ENCODE peak calls at places on chromosomes 2 and 18, in eight cellular contexts. C, J, U, Q, O, M, X and B are unnamed samples.

GRCh38 chr2:180124273-180124881 is 117.3 kb upstream of the CWC22 start:
- DNase-seq in X (no peak), C (peak; percentile 59), O (peak; percentile 64), M (no peak), Q (no peak), J (peak; percentile 79), U (no peak), B (peak; percentile 34)

GRCh38 chr2:224145751-224146355 is 106.8 kb upstream of the SERPINE2 start:
- DNase-seq in C (peak; percentile 93), O (no peak), M (no peak), X (no peak), J (peak; percentile 98), Q (no peak), U (no peak), B (no peak)

GRCh38 chr18:54388203-54389142 is 30.8 kb downstream of the C18orf54 start:
- DNase-seq in U (peak; percentile 68), Q (no peak), C (peak; percentile 91), O (peak; percentile 41), X (no peak), J (peak; percentile 91), M (no peak), B (peak; percentile 14)

GRCh38 chr2:158637357-158637756 is 157.8 kb upstream of the DAPL1 start:
- DNase-seq in X (no peak), Q (no peak), U (no peak), M (no peak), C (no peak), O (no peak), J (no peak), B (no peak)

GRCh38 chr2:68766378-68766845 is 31.8 kb downstream of the ARHGAP25 start:
- DNase-seq in M (peak; percentile 27), Q (no peak), O (peak; percentile 84), X (no peak), U (peak; percentile 80), C (peak; percentile 26), J (peak; percentile 74), B (no peak)

GRCh38 chr2:180322781-180323180 is 315.7 kb upstream of the CWC22 start:
- DNase-seq in O (no peak), Q (no peak), C (no peak), X (no peak), M (no peak), J (peak; percentile 36), U (no peak), B (no peak)

GRCh38 chr2:105640241-105640640 is 104.5 kb upstream of the NCK2 start:
- DNase-seq in O (no peak), U (no peak), X (no peak), M (no peak), C (no peak), Q (no peak), J (no peak), B (no peak)

GRCh38 chr2:79887747-79888374 is 375.0 kb downstream of the CTNNA2 start:
- DNase-seq in U (peak; percentile 16), M (no peak), J (peak; percentile 76), O (peak; percentile 57), Q (no peak), X (no peak), C (peak; percentile 48), B (peak; percentile 46)

GRCh38 chr2:233080836-233081229 is 20.7 kb downstream of the INPP5D start:
- DNase-seq in M (no peak), O (no peak), C (no peak), X (no peak), Q (no peak), J (no peak), U (no peak), B (no peak)

GRCh38 chr2:22981785-22982184 is 403.2 kb upstream of the KLHL29 start:
- DNase-seq in X (no peak), C (no peak), Q (no peak), J (no peak), O (no peak), U (no peak), M (no peak), B (no peak)

GRCh38 chr2:229562472-229563127 is 151.8 kb downstream of the DNER start:
- DNase-seq in M (no peak), U (no peak), X (no peak), O (no peak), C (no peak), J (no peak), Q (no peak), B (no peak)

GRCh38 chr2:189347540-189347939 is 93.7 kb upstream of the WDR75 start:
- DNase-seq in M (no peak), X (no peak), J (peak; percentile 99), Q (no peak), C (peak; percentile 95), U (peak; percentile 27), O (no peak), B (peak; percentile 21)
- TF ChIP-seq CTCF in M (no peak), X (no peak), J (peak; percentile 4), Q (no peak), C (peak; percentile 47), U (peak; percentile 41), O (no peak), B (peak; percentile 18)

DNA sequence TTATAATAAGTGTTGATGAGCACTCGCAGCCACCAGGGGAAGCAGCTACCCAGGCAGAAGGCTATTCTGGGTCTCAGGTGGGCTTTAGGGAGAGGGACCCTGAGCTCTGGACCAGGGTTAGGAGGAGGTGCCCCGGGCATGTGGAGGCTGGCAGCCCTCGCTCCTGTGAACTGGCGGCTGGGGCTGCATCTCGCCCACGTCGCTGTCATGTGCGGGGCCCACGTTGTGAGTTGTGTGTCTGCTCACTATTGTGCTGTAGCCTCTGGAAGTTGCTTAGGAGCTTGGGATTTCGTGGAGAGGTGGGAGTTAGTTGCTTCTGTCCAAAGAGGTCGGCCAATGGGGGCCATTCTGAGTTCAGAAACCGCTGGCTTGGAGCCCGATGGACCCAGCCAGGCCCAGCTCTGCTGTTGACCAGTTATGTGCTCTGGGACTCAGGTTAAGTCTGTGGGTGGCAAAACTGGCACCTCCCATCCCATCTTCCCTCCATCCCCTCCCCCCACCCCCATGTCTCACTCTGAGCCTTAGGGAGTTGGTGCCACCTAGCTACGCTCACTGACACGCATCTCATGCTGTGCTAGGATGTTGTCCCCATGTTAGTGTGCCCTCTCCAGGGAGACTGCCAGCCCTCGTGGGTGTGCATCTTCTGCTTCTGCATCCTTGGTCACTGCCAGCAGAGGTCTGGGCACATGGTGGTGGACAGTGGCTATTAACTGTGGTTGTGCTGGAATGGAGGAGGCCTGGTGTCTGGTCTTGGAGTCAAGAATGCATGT is 18.5 kb downstream of the RRM2 start:
- DNase-seq in M (no peak), J (no peak), X (no peak), O (no peak), C (no peak), U (no peak), Q (no peak), B (no peak)
- TF ChIP-seq CTCF in M (no peak), J (no peak), X (no peak), O (no peak), C (peak; percentile 37), U (no peak), Q (no peak), B (no peak)

GRCh38 chr2:46937457-46937856 is 21.9 kb upstream of the MCFD2 start:
- DNase-seq in M (no peak), Q (no peak), J (no peak), X (no peak), O (no peak), U (no peak), C (no peak), B (no peak)
- TF ChIP-seq CTCF in M (peak; percentile 2), Q (peak; percentile 40), J (peak; percentile 54), X (no peak), O (peak; percentile 80), U (peak; percentile 51), C (peak; percentile 48), B (peak; percentile 35)

DNA sequence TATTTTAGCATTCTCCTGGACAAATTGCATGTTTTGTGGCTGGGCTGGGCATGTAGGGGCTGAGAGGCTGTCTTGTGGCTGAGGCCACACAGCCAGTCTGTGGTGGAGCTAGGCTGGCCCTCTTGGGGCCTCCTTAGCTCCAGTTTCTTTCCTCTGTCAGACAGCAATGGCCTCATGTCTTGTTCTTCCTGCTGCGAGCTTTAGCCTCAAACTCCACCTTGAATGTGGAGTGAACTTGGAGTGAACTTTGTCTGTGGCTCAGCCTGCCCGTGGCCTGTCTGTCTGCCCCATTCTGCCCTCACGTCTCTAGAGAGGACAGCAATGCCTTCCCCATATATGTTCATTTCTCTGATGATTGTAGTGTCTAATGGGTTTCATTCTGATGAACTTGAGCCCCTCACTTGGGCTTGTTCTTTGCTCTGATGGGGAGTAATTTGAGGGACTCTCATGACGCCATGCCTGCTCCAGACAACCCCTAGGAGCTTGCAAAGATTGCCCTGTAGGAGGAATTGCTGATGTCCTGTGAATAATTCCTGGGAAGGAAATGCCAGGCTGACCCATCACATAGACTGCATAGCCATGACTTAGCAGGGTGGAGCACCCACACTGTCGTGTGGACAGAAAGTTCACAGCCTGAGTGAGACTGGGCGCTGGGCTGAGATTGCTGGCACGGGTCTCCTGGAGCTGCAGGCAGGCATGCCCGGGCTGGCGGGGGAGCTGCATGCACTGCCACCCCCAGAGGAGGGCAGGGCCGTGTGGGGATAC is 42.6 kb downstream of the ASAP2 start:
- DNase-seq in Q (no peak), U (no peak), M (no peak), J (peak; percentile 87), C (peak; percentile 56), X (no peak), O (no peak), B (no peak)
- TF ChIP-seq CTCF in Q (no peak), U (no peak), M (no peak), J (peak; percentile 1), C (no peak), X (no peak), O (no peak), B (no peak)

DNA sequence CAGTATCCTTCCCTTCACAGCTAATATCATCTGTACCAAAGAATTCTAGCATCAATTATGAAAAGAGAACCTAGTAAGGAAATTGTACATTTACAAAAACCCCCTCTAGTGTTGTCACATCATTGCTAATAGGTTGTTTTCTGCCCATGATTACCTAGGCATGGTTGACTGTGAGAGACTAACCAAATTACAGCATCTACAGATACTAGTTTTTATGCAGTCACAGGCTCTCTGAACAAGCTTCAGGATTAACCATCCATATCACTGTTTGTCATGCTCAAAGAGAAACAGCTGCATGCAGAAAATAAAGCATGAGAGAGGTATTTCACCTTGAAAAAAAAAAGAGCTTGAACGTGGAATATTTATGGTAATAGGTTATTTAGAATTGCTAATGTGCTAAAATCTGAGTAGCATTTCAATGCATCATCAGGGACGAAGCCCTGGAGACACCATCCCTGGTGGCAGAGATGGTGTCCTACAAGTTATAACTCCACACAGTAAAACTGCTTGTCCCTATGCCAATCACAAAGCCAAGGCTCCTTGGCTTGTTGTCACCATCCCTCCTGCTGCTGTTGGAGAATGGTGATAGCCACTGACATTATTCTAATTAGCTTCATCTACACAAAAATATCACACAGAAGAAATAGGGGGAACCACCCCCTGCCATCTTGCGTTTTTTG is 5.4 kb downstream of the NEB start:
- DNase-seq in Q (no peak), U (no peak), M (no peak), C (no peak), O (no peak), X (no peak), J (no peak), B (no peak)
- TF ChIP-seq CTCF in Q (peak; percentile 16), U (no peak), M (no peak), C (peak; percentile 16), O (no peak), X (no peak), J (no peak), B (no peak)

DNA sequence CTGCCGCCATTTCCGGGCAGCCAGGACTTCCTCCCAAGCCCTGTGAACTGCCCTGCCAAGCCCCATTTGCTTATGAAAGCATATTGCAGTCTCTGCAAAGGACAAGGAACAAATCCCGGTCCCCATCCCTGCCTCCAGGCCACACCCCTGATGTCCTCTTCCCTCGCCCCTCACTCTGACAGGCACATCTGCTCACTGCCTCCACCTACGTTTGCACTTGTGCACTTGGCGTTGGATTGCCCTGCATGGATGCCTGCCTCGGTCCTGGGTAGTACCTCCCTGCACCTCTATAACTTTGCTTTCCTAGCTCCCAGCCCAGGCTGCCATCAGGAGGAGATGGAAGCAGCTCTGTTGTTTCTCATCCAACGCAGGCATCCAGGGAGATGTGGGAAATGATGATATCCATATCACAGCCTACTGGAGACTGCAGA is 19.6 kb upstream of the RPL31 start:
- DNase-seq in M (no peak), X (no peak), Q (no peak), J (no peak), U (no peak), O (no peak), C (no peak), B (no peak)
- TF ChIP-seq CTCF in M (no peak), X (no peak), Q (no peak), J (no peak), U (no peak), O (no peak), C (no peak), B (no peak)